ENCODE peak calls at places on chromosomes 7 and 10, in five cellular contexts. K is fibroblast of the aortic adventitia, N is KG1, M is EL, W is small intestine. A is an unnamed sample.

GRCh38 chr10:113523071-113523470 is 29.8 kb upstream of the HABP2 start:
- DNase-seq in K (peak), N (no peak), M (no peak), W (no peak), A (no peak)

GRCh38 chr10:100825325-100825875 is 80.0 kb downstream of the PAX2 start:
- DNase-seq in K (no peak), N (no peak), M (no peak), W (no peak), A (no peak)

GRCh38 chr10:112977294-112977951 is 27.4 kb downstream of the TCF7L2 start:
- DNase-seq in K (no peak), N (no peak), M (no peak), W (no peak), A (no peak)

GRCh38 chr7:29091722-29092121 is 54.6 kb downstream of the CPVL start:
- DNase-seq in K (no peak), N (no peak), M (peak), W (peak), A (no peak)

GRCh38 chr10:74227697-74228424 is 76.8 kb downstream of the ADK start:
- DNase-seq in K (peak), N (no peak), M (peak), W (peak), A (no peak)

GRCh38 chr10:122089343-122090015 is 100.5 kb downstream of the TACC2 start:
- DNase-seq in K (no peak), N (no peak), M (no peak), W (no peak), A (no peak)

GRCh38 chr10:45374451-45375052 is 536 bp downstream of the ALOX5 start:
- DNase-seq in K (no peak), N (no peak), M (no peak), W (peak), A (no peak)

GRCh38 chr7:122143376-122143750 is 686 bp downstream of the AASS start:
- DNase-seq in K (peak), N (no peak), M (peak), W (no peak), A (no peak)

GRCh38 chr10:121865554-121865953 is 62.3 kb downstream of the ATE1 start:
- DNase-seq in K (no peak), N (no peak), M (no peak), W (no peak), A (peak)

GRCh38 chr7:130401531-130401930 is 21.2 kb downstream of the CPA1 start:
- DNase-seq in K (peak), N (no peak), M (no peak), W (no peak), A (no peak)

GRCh38 chr10:103276941-103277712 is at the start of gene INA:
- DNase-seq in K (peak), N (no peak), M (peak), W (no peak), A (peak)

GRCh38 chr7:45680776-45681175 is 106.6 kb downstream of the ADCY1 start:
- DNase-seq in K (no peak), N (no peak), M (no peak), W (no peak), A (no peak)

GRCh38 chr7:120407015-120407414 is 134.0 kb downstream of the KCND2 start:
- DNase-seq in K (no peak), N (no peak), M (peak), W (no peak), A (no peak)

GRCh38 chr7:105799677-105800076 is 76.7 kb downstream of the ATXN7L1 start:
- DNase-seq in K (no peak), N (no peak), M (no peak), W (no peak), A (no peak)

GRCh38 chr10:73953665-73954064 is 42.7 kb downstream of the PLAU start:
- DNase-seq in K (peak), N (no peak), M (no peak), W (no peak), A (no peak)

GRCh38 chr10:8102708-8103401 is 48.4 kb downstream of the GATA3 start:
- DNase-seq in K (no peak), N (no peak), M (no peak), W (no peak), A (no peak)

GRCh38 chr7:155576900-155577508 is 30.6 kb upstream of the CNPY1 start:
- DNase-seq in K (no peak), N (no peak), M (no peak), W (peak), A (no peak)

GRCh38 chr7:42931447-42931833 is 534 bp downstream of the PSMA2 start:
- DNase-seq in K (peak), N (no peak), M (no peak), W (no peak), A (no peak)

GRCh38 chr7:30212720-30213119 is 71.7 kb upstream of the ZNRF2 start:
- DNase-seq in K (no peak), N (no peak), M (no peak), W (peak), A (peak)

GRCh38 chr10:82887488-82887887 is 1012.5 kb downstream of the NRG3 start:
- DNase-seq in K (no peak), N (no peak), M (no peak), W (no peak), A (no peak)

A was measured in NCI-H526 treated with DMSO at 0.1 percent for 48 hours.